ENCODE peak calls at places on chromosomes 11 and 22, in six cellular contexts. One of them, this sample, is unnamed.

GRCh38 chr11:119791047-119791446 is 62.0 kb upstream of the NECTIN1 start:
- DNase-seq in SK-N-SH: no peak
- DNase-seq in CD4-positive, CD25-positive, alpha-beta regulatory T cell: no peak
- DNase-seq in kidney: peak; percentile 44
- DNase-seq in SJSA1: no peak
- DNase-seq in AG04450: no peak
- DNase-seq in this sample: no peak

GRCh38 chr11:75431533-75432525 is 1.2 kb downstream of the KLHL35 start:
- DNase-seq in AG04450: no peak
- DNase-seq in SK-N-SH: peak; percentile 55
- DNase-seq in SJSA1: no peak
- DNase-seq in CD4-positive, CD25-positive, alpha-beta regulatory T cell: no peak
- DNase-seq in kidney: no peak
- DNase-seq in this sample: no peak

GRCh38 chr11:111977141-111978027 is 40.2 kb downstream of the DIXDC1 start:
- DNase-seq in SJSA1: peak; percentile 46
- DNase-seq in kidney: peak; percentile 91
- DNase-seq in AG04450: no peak
- DNase-seq in CD4-positive, CD25-positive, alpha-beta regulatory T cell: peak; percentile 15
- DNase-seq in SK-N-SH: peak; percentile 90
- DNase-seq in this sample: no peak

GRCh38 chr22:27420817-27421361 is 380.7 kb downstream of the MN1 start:
- DNase-seq in SK-N-SH: no peak
- DNase-seq in CD4-positive, CD25-positive, alpha-beta regulatory T cell: no peak
- DNase-seq in kidney: peak; percentile 87
- DNase-seq in AG04450: peak; percentile 85
- DNase-seq in SJSA1: peak; percentile 69
- DNase-seq in this sample: no peak

GRCh38 chr22:29765905-29766631 is 739 bp downstream of the ZMAT5 start:
- DNase-seq in SJSA1: no peak
- DNase-seq in CD4-positive, CD25-positive, alpha-beta regulatory T cell: no peak
- DNase-seq in AG04450: no peak
- DNase-seq in SK-N-SH: peak; percentile 39
- DNase-seq in kidney: peak; percentile 71
- DNase-seq in this sample: no peak

GRCh38 chr11:1777737-1778136 is 14.0 kb upstream of the CTSD start:
- DNase-seq in CD4-positive, CD25-positive, alpha-beta regulatory T cell: no peak
- DNase-seq in SK-N-SH: no peak
- DNase-seq in SJSA1: no peak
- DNase-seq in kidney: no peak
- DNase-seq in AG04450: no peak
- DNase-seq in this sample: no peak

GRCh38 chr22:47012589-47013365 is 250.3 kb downstream of the TBC1D22A start:
- DNase-seq in SJSA1: peak; percentile 61
- DNase-seq in kidney: peak; percentile 47
- DNase-seq in SK-N-SH: no peak
- DNase-seq in AG04450: peak; percentile 2
- DNase-seq in CD4-positive, CD25-positive, alpha-beta regulatory T cell: no peak
- DNase-seq in this sample: no peak

GRCh38 chr11:64613648-64614047 is 22.6 kb downstream of the SLC22A12 start:
- DNase-seq in SK-N-SH: no peak
- DNase-seq in SJSA1: no peak
- DNase-seq in CD4-positive, CD25-positive, alpha-beta regulatory T cell: no peak
- DNase-seq in kidney: no peak
- DNase-seq in AG04450: no peak
- DNase-seq in this sample: no peak

GRCh38 chr22:46748948-46749681 is 11.1 kb upstream of the CERK start:
- DNase-seq in SK-N-SH: no peak
- DNase-seq in CD4-positive, CD25-positive, alpha-beta regulatory T cell: peak; percentile 66
- DNase-seq in kidney: peak; percentile 79
- DNase-seq in SJSA1: no peak
- DNase-seq in AG04450: no peak
- DNase-seq in this sample: peak; percentile 78

GRCh38 chr11:66333220-66333877 is 2.9 kb downstream of the RIN1 start:
- DNase-seq in kidney: peak; percentile 51
- DNase-seq in SK-N-SH: peak; percentile 15
- DNase-seq in CD4-positive, CD25-positive, alpha-beta regulatory T cell: no peak
- DNase-seq in AG04450: no peak
- DNase-seq in SJSA1: no peak
- DNase-seq in this sample: no peak

GRCh38 chr22:50189849-50190181 is 4.1 kb downstream of the TRABD start:
- DNase-seq in SK-N-SH: no peak
- DNase-seq in SJSA1: no peak
- DNase-seq in kidney: no peak
- DNase-seq in AG04450: no peak
- DNase-seq in CD4-positive, CD25-positive, alpha-beta regulatory T cell: no peak
- DNase-seq in this sample: no peak

GRCh38 chr11:126048198-126048597 is 14.5 kb downstream of the CDON start:
- DNase-seq in CD4-positive, CD25-positive, alpha-beta regulatory T cell: no peak
- DNase-seq in kidney: no peak
- DNase-seq in SJSA1: no peak
- DNase-seq in AG04450: no peak
- DNase-seq in SK-N-SH: no peak
- DNase-seq in this sample: no peak

GRCh38 chr11:1728281-1728680 is 22.1 kb downstream of the IFITM10 start:
- DNase-seq in kidney: no peak
- DNase-seq in SJSA1: no peak
- DNase-seq in CD4-positive, CD25-positive, alpha-beta regulatory T cell: no peak
- DNase-seq in AG04450: no peak
- DNase-seq in SK-N-SH: no peak
- DNase-seq in this sample: no peak

GRCh38 chr11:67290801-67291200 is 1.7 kb downstream of the ANKRD13D start:
- DNase-seq in kidney: peak; percentile 68
- DNase-seq in CD4-positive, CD25-positive, alpha-beta regulatory T cell: no peak
- DNase-seq in SJSA1: no peak
- DNase-seq in SK-N-SH: no peak
- DNase-seq in AG04450: no peak
- DNase-seq in this sample: no peak

GRCh38 chr22:23012081-23012622 is 58.2 kb upstream of the GNAZ start:
- DNase-seq in AG04450: no peak
- DNase-seq in SJSA1: no peak
- DNase-seq in CD4-positive, CD25-positive, alpha-beta regulatory T cell: no peak
- DNase-seq in kidney: no peak
- DNase-seq in SK-N-SH: no peak
- DNase-seq in this sample: no peak

GRCh38 chr11:69640995-69641581 is at the start of gene CCND1:
- DNase-seq in AG04450: peak; percentile 86
- DNase-seq in SK-N-SH: peak; percentile 89
- DNase-seq in SJSA1: peak; percentile 98
- DNase-seq in kidney: peak; percentile 83
- DNase-seq in CD4-positive, CD25-positive, alpha-beta regulatory T cell: no peak
- DNase-seq in this sample: peak; percentile 49

GRCh38 chr22:39239561-39240423 is 5.0 kb downstream of the PDGFB start:
- DNase-seq in kidney: peak; percentile 93
- DNase-seq in SK-N-SH: no peak
- DNase-seq in SJSA1: no peak
- DNase-seq in AG04450: no peak
- DNase-seq in CD4-positive, CD25-positive, alpha-beta regulatory T cell: no peak
- DNase-seq in this sample: peak; percentile 38

GRCh38 chr22:23113847-23114720 is 27.7 kb downstream of the RSPH14 start:
- DNase-seq in kidney: no peak
- DNase-seq in AG04450: no peak
- DNase-seq in CD4-positive, CD25-positive, alpha-beta regulatory T cell: no peak
- DNase-seq in SK-N-SH: no peak
- DNase-seq in SJSA1: no peak
- DNase-seq in this sample: no peak

GRCh38 chr11:71453911-71454304 is 905 bp downstream of the NADSYN1 start:
- DNase-seq in kidney: no peak
- DNase-seq in SJSA1: no peak
- DNase-seq in SK-N-SH: no peak
- DNase-seq in AG04450: no peak
- DNase-seq in CD4-positive, CD25-positive, alpha-beta regulatory T cell: no peak
- DNase-seq in this sample: no peak
- H3K27ac ChIP-seq in kidney: no peak overlapping the region
- H3K27ac ChIP-seq in SJSA1: no peak overlapping the region
- H3K27ac ChIP-seq in SK-N-SH: no peak overlapping the region
- H3K27ac ChIP-seq in AG04450: no peak overlapping the region
- H3K27ac ChIP-seq in CD4-positive, CD25-positive, alpha-beta regulatory T cell: peak overlapping the region; percentile 90
- H3K27ac ChIP-seq in this sample: peak overlapping the region; percentile 92

GRCh38 chr11:105612766-105613165 is 2.9 kb downstream of the GRIA4 start:
- DNase-seq in CD4-positive, CD25-positive, alpha-beta regulatory T cell: no peak
- DNase-seq in SJSA1: no peak
- DNase-seq in kidney: no peak
- DNase-seq in AG04450: no peak
- DNase-seq in SK-N-SH: no peak
- DNase-seq in this sample: no peak
- H3K27ac ChIP-seq in CD4-positive, CD25-positive, alpha-beta regulatory T cell: no peak overlapping the region
- H3K27ac ChIP-seq in SJSA1: no peak overlapping the region
- H3K27ac ChIP-seq in kidney: no peak overlapping the region
- H3K27ac ChIP-seq in AG04450: no peak overlapping the region
- H3K27ac ChIP-seq in SK-N-SH: no peak overlapping the region
- H3K27ac ChIP-seq in this sample: no peak overlapping the region

GRCh38 chr11:128503231-128503991 is 83.9 kb downstream of the ETS1 start:
- DNase-seq in SK-N-SH: no peak
- DNase-seq in AG04450: peak; percentile 78
- DNase-seq in SJSA1: peak; percentile 73
- DNase-seq in kidney: no peak
- DNase-seq in CD4-positive, CD25-positive, alpha-beta regulatory T cell: peak; percentile 53
- DNase-seq in this sample: peak; percentile 65

GRCh38 chr11:128501008-128501407 is 86.3 kb downstream of the ETS1 start:
- DNase-seq in SK-N-SH: no peak
- DNase-seq in CD4-positive, CD25-positive, alpha-beta regulatory T cell: no peak
- DNase-seq in kidney: no peak
- DNase-seq in AG04450: no peak
- DNase-seq in SJSA1: no peak
- DNase-seq in this sample: peak; percentile 15

GRCh38 chr11:128500488-128500887 is 86.9 kb downstream of the ETS1 start:
- DNase-seq in AG04450: no peak
- DNase-seq in SK-N-SH: no peak
- DNase-seq in CD4-positive, CD25-positive, alpha-beta regulatory T cell: no peak
- DNase-seq in SJSA1: no peak
- DNase-seq in kidney: no peak
- DNase-seq in this sample: no peak

GRCh38 chr11:128502736-128503135 is 84.6 kb downstream of the ETS1 start:
- DNase-seq in kidney: no peak
- DNase-seq in CD4-positive, CD25-positive, alpha-beta regulatory T cell: no peak
- DNase-seq in SK-N-SH: no peak
- DNase-seq in SJSA1: peak; percentile 57
- DNase-seq in AG04450: peak; percentile 82
- DNase-seq in this sample: no peak

GRCh38 chr11:128501576-128502549 is 85.5 kb downstream of the ETS1 start:
- DNase-seq in kidney: no peak
- DNase-seq in SK-N-SH: no peak
- DNase-seq in CD4-positive, CD25-positive, alpha-beta regulatory T cell: no peak
- DNase-seq in SJSA1: peak; percentile 66
- DNase-seq in AG04450: no peak
- DNase-seq in this sample: no peak
- H3K27ac ChIP-seq in kidney: peak overlapping the region; percentile 46
- H3K27ac ChIP-seq in SK-N-SH: peak overlapping the region; percentile 100
- H3K27ac ChIP-seq in CD4-positive, CD25-positive, alpha-beta regulatory T cell: peak overlapping the region; percentile 97
- H3K27ac ChIP-seq in SJSA1: peak overlapping the region; percentile 86
- H3K27ac ChIP-seq in AG04450: no peak overlapping the region
- H3K27ac ChIP-seq in this sample: peak overlapping the region; percentile 97

GRCh38 chr11:115555336-115556090 is 51.3 kb upstream of the CADM1 start:
- DNase-seq in kidney: no peak
- DNase-seq in AG04450: no peak
- DNase-seq in SJSA1: no peak
- DNase-seq in CD4-positive, CD25-positive, alpha-beta regulatory T cell: no peak
- DNase-seq in SK-N-SH: no peak
- DNase-seq in this sample: no peak

GRCh38 chr11:115552773-115553438 is 48.7 kb upstream of the CADM1 start:
- DNase-seq in CD4-positive, CD25-positive, alpha-beta regulatory T cell: no peak
- DNase-seq in SJSA1: no peak
- DNase-seq in kidney: no peak
- DNase-seq in AG04450: no peak
- DNase-seq in SK-N-SH: no peak
- DNase-seq in this sample: no peak

GRCh38 chr11:115561116-115561515 is 56.9 kb upstream of the CADM1 start:
- DNase-seq in CD4-positive, CD25-positive, alpha-beta regulatory T cell: no peak
- DNase-seq in kidney: no peak
- DNase-seq in AG04450: no peak
- DNase-seq in SK-N-SH: no peak
- DNase-seq in SJSA1: no peak
- DNase-seq in this sample: no peak

DNA sequence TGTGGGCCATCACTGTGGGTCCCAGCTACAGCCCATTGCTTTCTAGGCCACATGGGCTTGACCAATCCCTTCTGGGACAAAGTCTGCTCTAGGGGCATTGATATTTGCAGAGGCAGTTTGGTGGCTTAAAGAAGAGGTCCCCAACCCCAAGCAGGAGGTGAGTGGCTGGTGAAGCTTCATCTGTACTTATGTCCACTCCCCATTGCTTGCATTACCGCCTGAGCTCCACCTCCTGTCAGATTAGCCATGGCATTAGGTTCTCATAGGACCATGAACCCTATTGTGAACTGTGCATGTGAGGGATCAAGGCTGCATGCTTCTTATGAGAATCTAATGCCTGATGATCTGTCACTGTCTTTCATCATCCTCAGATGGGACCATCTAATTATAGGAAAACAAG is 54.4 kb upstream of the CADM1 start:
- DNase-seq in CD4-positive, CD25-positive, alpha-beta regulatory T cell: no peak
- DNase-seq in SJSA1: no peak
- DNase-seq in AG04450: no peak
- DNase-seq in SK-N-SH: no peak
- DNase-seq in kidney: no peak
- DNase-seq in this sample: no peak
- H3K27ac ChIP-seq in CD4-positive, CD25-positive, alpha-beta regulatory T cell: no peak overlapping the region
- H3K27ac ChIP-seq in SJSA1: no peak overlapping the region
- H3K27ac ChIP-seq in AG04450: no peak overlapping the region
- H3K27ac ChIP-seq in SK-N-SH: no peak overlapping the region
- H3K27ac ChIP-seq in kidney: no peak overlapping the region
- H3K27ac ChIP-seq in this sample: no peak overlapping the region

GRCh38 chr11:129210831-129211181 is 18.7 kb upstream of the ARHGAP32 start:
- DNase-seq in AG04450: no peak
- DNase-seq in kidney: no peak
- DNase-seq in CD4-positive, CD25-positive, alpha-beta regulatory T cell: no peak
- DNase-seq in SK-N-SH: no peak
- DNase-seq in SJSA1: no peak
- DNase-seq in this sample: no peak
- H3K27ac ChIP-seq in AG04450: no peak overlapping the region
- H3K27ac ChIP-seq in kidney: no peak overlapping the region
- H3K27ac ChIP-seq in CD4-positive, CD25-positive, alpha-beta regulatory T cell: no peak overlapping the region
- H3K27ac ChIP-seq in SK-N-SH: no peak overlapping the region
- H3K27ac ChIP-seq in SJSA1: no peak overlapping the region
- H3K27ac ChIP-seq in this sample: no peak overlapping the region

GRCh38 chr11:80163441-80163840 is 722.6 kb upstream of the TENM4 start:
- DNase-seq in SJSA1: no peak
- DNase-seq in SK-N-SH: no peak
- DNase-seq in AG04450: no peak
- DNase-seq in CD4-positive, CD25-positive, alpha-beta regulatory T cell: no peak
- DNase-seq in kidney: no peak
- DNase-seq in this sample: no peak
- H3K27ac ChIP-seq in SJSA1: no peak overlapping the region
- H3K27ac ChIP-seq in SK-N-SH: no peak overlapping the region
- H3K27ac ChIP-seq in AG04450: no peak overlapping the region
- H3K27ac ChIP-seq in CD4-positive, CD25-positive, alpha-beta regulatory T cell: no peak overlapping the region
- H3K27ac ChIP-seq in kidney: no peak overlapping the region
- H3K27ac ChIP-seq in this sample: no peak overlapping the region

DNA sequence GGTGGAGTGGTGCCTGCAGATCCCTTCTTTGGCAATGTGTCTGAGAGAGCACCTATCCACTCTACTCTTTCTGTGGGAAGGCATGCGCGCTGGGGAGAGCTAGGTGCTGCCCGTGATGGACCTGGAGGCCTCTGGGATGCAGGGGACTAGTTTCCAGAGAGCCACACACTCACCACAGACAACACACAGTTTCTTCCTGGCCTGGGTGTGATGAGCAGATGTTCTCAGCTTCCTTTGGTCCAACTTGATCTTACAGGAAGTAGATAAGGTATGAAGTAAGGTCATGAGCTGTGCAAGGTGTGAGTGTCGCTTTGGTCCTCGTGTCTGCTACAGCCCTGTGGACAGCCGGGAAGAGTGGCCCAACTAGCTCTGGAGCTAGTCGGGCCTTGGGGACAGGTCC is 27.3 kb upstream of the SUSD2 start:
- DNase-seq in SK-N-SH: no peak
- DNase-seq in kidney: no peak
- DNase-seq in CD4-positive, CD25-positive, alpha-beta regulatory T cell: peak; percentile 28
- DNase-seq in AG04450: no peak
- DNase-seq in SJSA1: no peak
- DNase-seq in this sample: no peak
- H3K27ac ChIP-seq in SK-N-SH: no peak overlapping the region
- H3K27ac ChIP-seq in kidney: no peak overlapping the region
- H3K27ac ChIP-seq in CD4-positive, CD25-positive, alpha-beta regulatory T cell: peak overlapping the region; percentile 83
- H3K27ac ChIP-seq in AG04450: peak overlapping the region; percentile 11
- H3K27ac ChIP-seq in SJSA1: peak overlapping the region; percentile 64
- H3K27ac ChIP-seq in this sample: peak overlapping the region; percentile 79